ENCODE peak calls at places on chromosomes 13 and 19, in eight cellular contexts. I is dorsolateral prefrontal cortex; C is central memory CD4-positive, alpha-beta T cell; Q is HS-5; E is NCI-H748 treated with DMSO at 0.1 percent for 48 hours; Z is NCI-H1694; G is progenitor cell of endocrine pancreas; H is stomach. A is an unnamed sample.

GRCh38 chr13:33218020-33218419 is 67.5 kb downstream of the STARD13 start:
- DNase-seq in E (no peak), G (no peak), C (no peak), Q (no peak), Z (no peak), H (no peak), I (no peak), A (no peak)

GRCh38 chr13:79880820-79881219 is 399.9 kb downstream of the NDFIP2 start:
- DNase-seq in E (no peak), Q (no peak), I (no peak), H (no peak), G (no peak), C (no peak), Z (no peak), A (no peak)

GRCh38 chr13:52159159-52159982 is at the start of gene NEK3:
- DNase-seq in C (peak), Z (peak), G (peak), Q (no peak), I (peak), E (peak), H (peak), A (peak)

GRCh38 chr13:114146629-114147028 is 14.2 kb upstream of the RASA3 start:
- DNase-seq in Q (no peak), C (no peak), H (no peak), E (no peak), G (no peak), Z (no peak), I (no peak), A (no peak)

GRCh38 chr19:3520166-3521103 is 14.3 kb downstream of the FZR1 start:
- DNase-seq in Z (no peak), G (no peak), C (no peak), I (no peak), H (no peak), Q (no peak), E (no peak), A (no peak)

GRCh38 chr13:47853236-47853635 is 147.8 kb downstream of the SUCLA2 start:
- DNase-seq in Q (no peak), H (no peak), E (no peak), Z (no peak), G (no peak), I (no peak), C (no peak), A (no peak)

GRCh38 chr19:46955114-46955812 is 64.4 kb upstream of the NPAS1 start:
- DNase-seq in H (no peak), I (no peak), Z (no peak), Q (no peak), E (no peak), G (no peak), C (peak), A (no peak)

GRCh38 chr19:28972144-28972543 is 240.8 kb downstream of the UQCRFS1 start:
- DNase-seq in Q (no peak), Z (no peak), G (no peak), C (no peak), I (no peak), E (no peak), H (no peak), A (no peak)

GRCh38 chr13:113935081-113935511 is 38.8 kb downstream of the C13orf46 start:
- DNase-seq in C (no peak), I (no peak), Q (no peak), G (no peak), Z (no peak), H (no peak), E (no peak), A (no peak)

GRCh38 chr13:111344471-111345191 is 24.2 kb downstream of the TEX29 start:
- DNase-seq in Z (no peak), H (peak), I (no peak), G (peak), C (no peak), Q (no peak), E (no peak), A (no peak)

GRCh38 chr13:19596960-19597361 is 35.6 kb upstream of the TPTE2 start:
- DNase-seq in G (no peak), H (no peak), Z (no peak), Q (no peak), C (no peak), E (no peak), I (no peak), A (no peak)

GRCh38 chr19:5154799-5155426 is 185.7 kb downstream of the PTPRS start:
- DNase-seq in C (no peak), Z (no peak), E (no peak), Q (no peak), G (no peak), I (no peak), H (no peak), A (peak)

GRCh38 chr19:49338691-49339363 is 3.6 kb downstream of the CD37 start:
- DNase-seq in C (no peak), I (peak), Q (no peak), H (peak), E (peak), Z (no peak), G (peak), A (no peak)

GRCh38 chr19:48480151-48480475 is 10.9 kb downstream of the CYTH2 start:
- DNase-seq in Q (no peak), C (no peak), E (no peak), G (no peak), H (peak), I (peak), Z (no peak), A (peak)

A was measured in frontal cortex.